ENCODE peak calls at places on chromosomes 11 and 22, in seven cellular contexts. H is H1, M is K562, B is SK-N-SH, K is HepG2, I is HCT116, R is GM12878. J is an unnamed sample.

GRCh38 chr22:39351689-39352214 is 2.0 kb downstream of the SYNGR1 start:
- DNase-seq in H (no peak), M (no peak), B (no peak), K (no peak), I (no peak), R (peak), J (no peak)

GRCh38 chr11:46335858-46336600 is 11.2 kb upstream of the DGKZ start:
- DNase-seq in H (no peak), M (no peak), B (no peak), K (no peak), I (no peak), R (no peak), J (no peak)

GRCh38 chr11:22624742-22625447 is 728 bp downstream of the FANCF start:
- DNase-seq in H (peak), M (peak), B (peak), K (peak), I (peak), R (peak), J (peak)

GRCh38 chr11:118998388-118998717 is 415 bp downstream of the CENATAC start:
- DNase-seq in H (no peak), M (no peak), B (no peak), K (no peak), I (no peak), R (no peak), J (peak)

GRCh38 chr11:12287374-12288211 is 89.8 kb upstream of the PARVA start:
- DNase-seq in H (peak), M (peak), B (peak), K (peak), I (peak), R (no peak), J (peak)

GRCh38 chr11:107493117-107493516 is 35.5 kb upstream of the CWF19L2 start:
- DNase-seq in H (no peak), M (no peak), B (no peak), K (no peak), I (no peak), R (no peak), J (no peak)

GRCh38 chr11:75191330-75191717 is 40.4 kb downstream of the SLCO2B1 start:
- DNase-seq in H (no peak), M (no peak), B (peak), K (no peak), I (no peak), R (no peak), J (no peak)

GRCh38 chr22:29710922-29711593 is 8.7 kb upstream of the CABP7 start:
- DNase-seq in H (no peak), M (no peak), B (peak), K (no peak), I (no peak), R (no peak), J (peak)

GRCh38 chr11:23138761-23139160 is 278.5 kb upstream of the CCDC179 start:
- DNase-seq in H (no peak), M (no peak), B (peak), K (no peak), I (no peak), R (no peak), J (no peak)

GRCh38 chr11:44574620-44575287 is 9.3 kb downstream of the CD82 start:
- DNase-seq in H (no peak), M (no peak), B (peak), K (no peak), I (no peak), R (peak), J (peak)

GRCh38 chr11:30046211-30046945 is 29.5 kb upstream of the KCNA4 start:
- DNase-seq in H (peak), M (no peak), B (peak), K (no peak), I (no peak), R (no peak), J (peak)

GRCh38 chr11:40281055-40281580 is 1178.3 kb downstream of the LRRC4C start:
- DNase-seq in H (no peak), M (no peak), B (no peak), K (no peak), I (no peak), R (no peak), J (no peak)

DNA sequence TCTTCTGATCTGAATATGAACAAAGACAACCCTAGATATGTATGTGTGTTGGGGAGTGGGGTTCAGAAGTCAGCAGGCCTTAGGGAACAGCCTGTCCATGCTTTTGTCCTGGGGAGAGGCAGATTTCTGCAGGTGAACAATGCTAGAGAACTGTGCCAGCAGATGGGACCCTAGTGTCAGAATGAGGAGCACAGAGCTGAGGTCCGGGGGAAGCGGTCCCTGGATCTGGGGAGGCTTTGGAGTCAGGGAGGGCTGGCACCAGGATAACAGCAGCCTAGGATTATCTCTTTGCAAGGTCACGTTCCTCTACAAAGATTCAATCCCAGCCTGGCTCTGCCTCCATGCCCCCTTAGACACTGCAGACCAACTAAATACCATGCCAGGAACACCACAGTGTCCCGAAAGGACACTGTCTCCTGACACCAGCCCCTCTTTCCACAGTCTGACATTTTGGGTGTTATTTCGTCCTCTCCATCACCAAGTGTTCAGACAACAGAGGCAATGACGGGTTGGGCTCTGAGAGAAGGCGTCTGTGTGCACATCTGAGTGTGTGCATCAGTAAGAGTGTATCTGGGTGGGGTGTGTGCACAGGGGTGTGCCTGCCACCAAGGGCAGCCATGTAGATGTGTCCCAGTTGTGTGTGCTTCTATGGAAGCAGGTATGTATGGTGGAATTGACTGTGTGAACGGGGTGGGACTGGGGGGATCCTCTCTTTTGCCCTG is 43.5 kb downstream of the EIF3F start:
- DNase-seq in H (peak), M (no peak), B (no peak), K (no peak), I (no peak), R (no peak), J (no peak)
- TF ChIP-seq JUND in H (no peak), M (no peak), B (no peak), K (no peak), I (no peak), R (no peak), J (no peak)

GRCh38 chr11:88886796-88887195 is 179.0 kb downstream of the GRM5 start:
- DNase-seq in H (peak), M (peak), B (peak), K (peak), I (peak), R (peak), J (peak)
- TF ChIP-seq JUND in H (no peak), M (no peak), B (no peak), K (no peak), I (no peak), R (no peak), J (no peak)

GRCh38 chr11:91660036-91660435 is 564.6 kb upstream of the FAT3 start:
- DNase-seq in H (no peak), M (no peak), B (no peak), K (no peak), I (no peak), R (no peak), J (no peak)

GRCh38 chr11:91664521-91664920 is 560.1 kb upstream of the FAT3 start:
- DNase-seq in H (no peak), M (no peak), B (no peak), K (no peak), I (no peak), R (no peak), J (no peak)
- TF ChIP-seq JUND in H (no peak), M (no peak), B (no peak), K (no peak), I (no peak), R (no peak), J (no peak)

GRCh38 chr22:35629406-35630234 is 12.5 kb upstream of the MB start:
- DNase-seq in H (no peak), M (peak), B (no peak), K (no peak), I (peak), R (peak), J (no peak)
- TF ChIP-seq JUND in H (peak), M (peak), B (peak), K (no peak), I (peak), R (peak), J (peak)

GRCh38 chr11:114315749-114316368 is 19.7 kb downstream of the NNMT start:
- DNase-seq in H (no peak), M (peak), B (no peak), K (peak), I (no peak), R (no peak), J (peak)
- TF ChIP-seq JUND in H (no peak), M (no peak), B (no peak), K (no peak), I (no peak), R (no peak), J (no peak)

J was measured in T47D.